ENCODE peak calls at places on chromosome 6, in five cellular contexts. Z is MV-4-11; N is progenitor cell of endocrine pancreas; W is CD4-positive, alpha-beta memory T cell; J is BE2C. C is an unnamed sample.

GRCh38 chr6:40477246-40478126 is 109.7 kb downstream of the LRFN2 start:
- DNase-seq in W (no peak), J (peak; percentile 56), Z (no peak), N (no peak), C (peak; percentile 86)

GRCh38 chr6:163288915-163289314 is 125.6 kb upstream of the QKI start:
- DNase-seq in N (no peak), Z (no peak), W (no peak), J (no peak), C (no peak)

GRCh38 chr6:157106487-157106886 is 216.8 kb downstream of the TMEM242 start:
- DNase-seq in N (no peak), W (no peak), Z (no peak), J (no peak), C (no peak)

GRCh38 chr6:14804444-14805210 is 441.2 kb upstream of the JARID2 start:
- DNase-seq in J (peak; percentile 89), W (no peak), Z (no peak), N (no peak), C (no peak)

GRCh38 chr6:13916230-13916944 is 8.4 kb upstream of the RNF182 start:
- DNase-seq in N (no peak), Z (no peak), J (no peak), W (no peak), C (no peak)

GRCh38 chr6:73263570-73263909 is 544 bp upstream of the KHDC1 start:
- DNase-seq in J (no peak), N (no peak), Z (no peak), W (no peak), C (no peak)

GRCh38 chr6:74607934-74608333 is 597.9 kb downstream of the COL12A1 start:
- DNase-seq in W (no peak), N (no peak), Z (peak; percentile 2), J (no peak), C (no peak)

GRCh38 chr6:130945401-130945919 is 117.6 kb downstream of the EPB41L2 start:
- DNase-seq in Z (peak; percentile 36), N (no peak), W (no peak), J (no peak), C (no peak)

GRCh38 chr6:37253608-37254007 is 4.0 kb upstream of the TBC1D22B start:
- DNase-seq in J (no peak), N (no peak), W (no peak), Z (no peak), C (no peak)

GRCh38 chr6:75268121-75268987 is 16.2 kb downstream of the TMEM30A start:
- DNase-seq in Z (no peak), N (no peak), J (no peak), W (no peak), C (no peak)

GRCh38 chr6:166167801-166168615 is at the start of gene TBXT:
- DNase-seq in J (peak; percentile 38), N (peak; percentile 19), Z (no peak), W (no peak), C (no peak)

GRCh38 chr6:81263531-81264168 is 488.8 kb downstream of the TENT5A start:
- DNase-seq in J (no peak), W (peak; percentile 26), N (no peak), Z (no peak), C (no peak)

GRCh38 chr6:155782320-155782730 is 326.7 kb upstream of the NOX3 start:
- DNase-seq in Z (no peak), W (no peak), J (no peak), N (no peak), C (no peak)

GRCh38 chr6:30826961-30827342 is 57.4 kb upstream of the DDR1 start:
- DNase-seq in N (no peak), J (no peak), W (no peak), Z (no peak), C (no peak)

GRCh38 chr6:37535701-37536461 is 36.2 kb upstream of the CCDC167 start:
- DNase-seq in Z (no peak), N (no peak), W (no peak), J (peak; percentile 32), C (peak; percentile 57)

GRCh38 chr6:52697903-52698302 is 27.0 kb downstream of the TMEM14A start:
- DNase-seq in J (no peak), N (no peak), W (no peak), Z (no peak), C (no peak)

GRCh38 chr6:87393026-87393622 is 14.6 kb upstream of the CFAP206 start:
- DNase-seq in Z (peak; percentile 75), J (peak; percentile 30), N (no peak), W (peak; percentile 51), C (peak; percentile 56)

GRCh38 chr6:152273638-152274037 is 363.5 kb downstream of the SYNE1 start:
- DNase-seq in W (no peak), J (no peak), N (no peak), Z (no peak), C (no peak)

GRCh38 chr6:132334517-132334876 is 66.8 kb downstream of the MOXD1 start:
- DNase-seq in N (no peak), Z (no peak), W (no peak), J (no peak), C (no peak)

GRCh38 chr6:89602713-89603112 is 35.8 kb downstream of the LYRM2 start:
- DNase-seq in J (no peak), Z (no peak), W (no peak), N (no peak), C (no peak)

GRCh38 chr6:3356056-3356823 is 97.5 kb downstream of the PSMG4 start:
- DNase-seq in W (peak; percentile 84), Z (peak; percentile 92), N (no peak), J (peak; percentile 39), C (peak; percentile 49)

GRCh38 chr6:110690916-110691315 is 124.4 kb downstream of the CDK19 start:
- DNase-seq in W (no peak), Z (no peak), J (no peak), N (no peak), C (no peak)

C was measured in immature natural killer cell.